ENCODE peak calls at places on chromosomes 6 and 20, in six cellular contexts. W is endodermal cell; J is GM10248; H is CD4-positive, alpha-beta T cell; V is GM13977; D is CD8-positive, alpha-beta T cell. Q is an unnamed sample.

GRCh38 chr6:156589281-156589680 is 187.9 kb upstream of the ARID1B start:
- DNase-seq in W (no peak), J (no peak), H (no peak), V (no peak), D (no peak), Q (no peak)

GRCh38 chr6:83707829-83708545 is 914 bp downstream of the SNAP91 start:
- DNase-seq in W (peak), J (peak), H (no peak), V (peak), D (no peak), Q (peak)

GRCh38 chr20:43710370-43711044 is 16.3 kb downstream of the GTSF1L start:
- DNase-seq in W (no peak), J (peak), H (no peak), V (peak), D (no peak), Q (peak)

GRCh38 chr20:12252793-12253192 is 335.1 kb downstream of the BTBD3 start:
- DNase-seq in W (peak), J (no peak), H (no peak), V (no peak), D (no peak), Q (no peak)

GRCh38 chr6:17622144-17622543 is 22.0 kb downstream of the FAM8A1 start:
- DNase-seq in W (no peak), J (no peak), H (no peak), V (no peak), D (no peak), Q (no peak)

GRCh38 chr6:2007165-2007564 is 238.2 kb downstream of the GMDS start:
- DNase-seq in W (no peak), J (no peak), H (no peak), V (no peak), D (no peak), Q (no peak)

GRCh38 chr6:100138346-100139022 is 144.5 kb upstream of the MCHR2 start:
- DNase-seq in W (no peak), J (no peak), H (no peak), V (no peak), D (no peak), Q (no peak)

GRCh38 chr20:44810061-44810390 is 320 bp downstream of the RIMS4 start:
- DNase-seq in W (peak), J (no peak), H (no peak), V (no peak), D (no peak), Q (no peak)

DNA sequence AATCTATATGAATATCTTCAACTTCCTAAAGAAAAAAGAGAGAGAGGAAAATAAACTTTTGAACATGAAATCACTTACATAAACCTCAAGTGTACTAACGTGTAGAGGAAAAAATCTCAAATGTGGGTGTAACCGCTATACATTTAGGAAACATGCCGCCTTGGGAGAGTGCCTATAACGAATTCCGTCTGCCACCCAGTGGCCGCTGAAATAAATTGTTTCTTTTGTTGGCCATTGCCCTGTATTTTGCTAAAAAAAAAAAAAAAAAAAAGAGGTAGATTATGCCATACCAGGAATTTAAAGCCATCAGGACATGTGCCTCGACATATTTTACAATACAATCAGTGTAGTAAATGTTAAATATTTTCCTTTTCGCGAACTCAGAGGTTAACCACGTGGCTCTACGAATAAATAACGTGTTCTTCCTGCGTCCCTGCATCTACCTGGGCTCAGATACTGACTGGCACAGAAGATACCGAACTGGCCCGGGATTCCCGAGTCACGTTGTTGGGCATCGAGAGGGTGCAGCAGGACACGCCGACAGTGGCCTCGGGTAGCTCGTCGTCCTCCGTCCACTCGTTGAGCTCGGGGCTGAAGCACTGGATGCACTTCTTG is 14.3 kb downstream of the KLHL31 start:
- DNase-seq in W (peak), J (peak), H (peak), V (peak), D (peak), Q (peak)
- TF ChIP-seq CTCF in W (peak), J (peak), H (peak), V (peak), D (peak), Q (peak)

DNA sequence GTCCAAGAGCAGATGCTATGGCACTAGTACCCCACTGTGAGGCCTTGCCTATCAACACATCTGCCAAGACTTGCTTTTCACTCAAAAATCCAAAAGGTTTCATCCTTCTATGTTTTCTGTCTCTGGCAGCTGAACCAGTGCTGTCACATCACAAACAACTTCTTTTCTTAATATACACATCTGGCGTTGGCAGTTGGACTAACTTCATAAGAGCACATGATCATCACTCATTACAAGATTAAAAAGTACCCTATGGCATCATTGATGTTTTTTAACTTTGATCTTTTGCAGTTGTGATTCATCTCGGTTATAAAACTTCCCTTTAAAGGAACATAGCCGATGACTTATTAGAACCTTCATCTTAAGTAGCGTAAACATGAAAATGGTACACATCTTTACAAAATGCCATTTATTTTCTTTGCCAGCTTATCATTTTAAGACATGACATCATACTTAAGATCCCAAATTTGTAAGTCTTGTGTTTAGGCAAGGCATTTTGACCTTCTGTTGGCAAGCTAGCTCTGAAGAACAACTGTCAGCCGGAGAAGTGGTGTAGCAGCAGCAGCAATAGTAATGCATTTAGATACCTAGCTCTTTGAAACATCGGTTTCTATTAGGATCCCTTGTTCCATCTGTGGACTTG is 64.2 kb upstream of the SUPT3H start:
- DNase-seq in W (no peak), J (no peak), H (no peak), V (no peak), D (no peak), Q (no peak)
- TF ChIP-seq CTCF in W (no peak), J (no peak), H (no peak), V (no peak), D (no peak), Q (no peak)

GRCh38 chr20:59044796-59045195 is 2.2 kb upstream of the PRELID3B start:
- DNase-seq in W (no peak), J (no peak), H (no peak), V (no peak), D (no peak), Q (no peak)

GRCh38 chr20:59044295-59044694 is 1.7 kb upstream of the PRELID3B start:
- DNase-seq in W (no peak), J (no peak), H (no peak), V (no peak), D (no peak), Q (no peak)

GRCh38 chr20:59043698-59044097 is 1.1 kb upstream of the PRELID3B start:
- DNase-seq in W (no peak), J (no peak), H (no peak), V (no peak), D (no peak), Q (no peak)

GRCh38 chr20:59042151-59042795 is at the start of gene PRELID3B:
- DNase-seq in W (no peak), J (peak), H (no peak), V (peak), D (no peak), Q (peak)

GRCh38 chr20:59042796-59043621 is 423 bp upstream of the PRELID3B start:
- DNase-seq in W (peak), J (peak), H (peak), V (peak), D (peak), Q (peak)
- TF ChIP-seq CTCF in W (no peak), J (no peak), H (no peak), V (no peak), D (no peak), Q (no peak)

DNA sequence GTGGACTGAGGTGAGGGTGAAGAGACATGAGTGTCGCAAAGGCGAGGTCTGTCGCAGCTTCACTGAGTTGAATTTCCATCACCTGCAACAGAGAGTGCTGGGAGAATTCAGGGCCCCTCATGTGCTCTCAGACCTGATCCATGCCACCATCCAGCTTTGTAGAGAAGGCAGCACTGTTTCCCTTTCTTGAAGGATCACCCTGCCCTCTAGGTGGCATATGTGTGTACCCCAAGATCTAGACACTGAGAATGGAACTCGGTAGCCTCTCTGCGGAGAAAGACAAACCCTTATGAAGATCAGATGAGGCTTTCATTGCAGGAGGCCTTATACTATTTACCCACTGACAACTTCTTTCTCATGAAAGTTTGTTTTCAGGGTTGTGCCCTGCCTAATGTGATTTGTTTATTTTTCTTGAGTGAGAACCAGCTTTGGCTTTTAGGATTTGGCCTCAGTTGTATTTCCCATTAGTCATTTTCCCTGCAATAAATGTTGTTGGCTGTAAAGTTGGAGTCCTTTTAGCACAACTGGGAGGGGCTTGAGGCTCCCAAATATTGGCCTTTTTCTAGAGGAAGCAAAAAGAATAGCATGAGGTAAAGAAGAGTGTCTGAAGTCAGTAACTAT is 811.3 kb downstream of the DHX35 start:
- DNase-seq in W (no peak), J (no peak), H (no peak), V (no peak), D (no peak), Q (no peak)
- TF ChIP-seq CTCF in W (peak), J (no peak), H (no peak), V (no peak), D (no peak), Q (no peak)

DNA sequence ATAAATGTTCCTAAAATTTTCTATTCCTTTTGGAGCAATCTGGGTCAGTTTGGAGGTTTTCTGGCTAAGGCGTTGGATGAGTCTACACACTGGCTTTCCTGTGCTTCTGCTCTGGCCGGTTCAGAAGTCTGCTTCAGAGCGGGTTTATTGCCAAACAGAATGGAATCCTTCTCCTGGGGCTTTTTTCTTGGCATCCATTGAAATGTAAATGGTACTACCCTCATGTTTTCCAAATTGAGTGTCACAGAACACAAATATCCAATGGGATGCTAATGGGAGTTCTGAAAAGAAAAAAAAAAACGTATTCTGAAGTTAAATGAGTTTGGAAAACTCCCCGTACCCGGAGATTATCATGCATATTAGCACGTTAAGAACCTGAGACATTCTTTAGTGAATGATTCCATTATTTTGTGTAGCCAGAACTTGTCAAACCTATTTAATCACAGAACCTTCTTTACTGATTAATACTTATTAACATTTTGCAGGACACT is 930.3 kb downstream of the QKI start:
- DNase-seq in W (peak), J (no peak), H (no peak), V (no peak), D (no peak), Q (no peak)
- TF ChIP-seq CTCF in W (no peak), J (no peak), H (no peak), V (no peak), D (no peak), Q (no peak)

GRCh38 chr6:106748547-106749207 is 119.3 kb downstream of the QRSL1 start:
- DNase-seq in W (peak), J (no peak), H (no peak), V (no peak), D (no peak), Q (no peak)
- TF ChIP-seq CTCF in W (peak), J (no peak), H (no peak), V (no peak), D (no peak), Q (no peak)